ENCODE peak calls at places on chromosomes 3 and 15, in four cellular contexts. P, U, C and X are unnamed samples.

GRCh38 chr3:32194653-32195052 is 43.8 kb upstream of the CMTM8 start:
- DNase-seq in P (no peak), U (no peak), C (no peak), X (no peak)

GRCh38 chr3:192727032-192727847 is at the start of gene FGF12:
- DNase-seq in C (peak), U (peak), P (no peak), X (no peak)

GRCh38 chr15:51846463-51847230 is 17.2 kb downstream of the TMOD3 start:
- DNase-seq in P (peak), U (no peak), C (no peak), X (peak)

GRCh38 chr3:53247619-53248018 is 8.2 kb downstream of the TKT start:
- DNase-seq in C (no peak), U (no peak), P (no peak), X (no peak)

GRCh38 chr15:88257311-88257901 is 867 bp upstream of the NTRK3 start:
- DNase-seq in U (no peak), P (no peak), C (peak), X (no peak)

GRCh38 chr3:25620508-25620907 is 44.2 kb downstream of the TOP2B start:
- DNase-seq in U (no peak), P (no peak), C (no peak), X (no peak)

GRCh38 chr3:65671004-65671403 is 367.7 kb downstream of the MAGI1 start:
- DNase-seq in C (no peak), U (no peak), P (no peak), X (no peak)

GRCh38 chr3:184712248-184712559 is 340 bp upstream of the MAGEF1 start:
- DNase-seq in U (no peak), C (no peak), P (no peak), X (no peak)

GRCh38 chr3:180180795-180181194 is 144.1 kb upstream of the PEX5L start:
- DNase-seq in P (no peak), C (no peak), U (no peak), X (no peak)

GRCh38 chr3:143822374-143822773 is 25.9 kb downstream of the SLC9A9 start:
- DNase-seq in U (no peak), C (no peak), P (no peak), X (no peak)

GRCh38 chr15:37931868-37932267 is 2.6 kb upstream of the TMCO5A start:
- DNase-seq in C (no peak), U (no peak), P (no peak), X (no peak)

GRCh38 chr15:70016511-70016994 is 81.2 kb downstream of the TLE3 start:
- DNase-seq in U (no peak), P (no peak), C (no peak), X (no peak)

GRCh38 chr3:124429129-124429815 is 301.0 kb upstream of the UMPS start:
- DNase-seq in C (no peak), U (no peak), P (peak), X (no peak)

GRCh38 chr3:172307143-172307560 is 141.1 kb downstream of the GHSR start:
- DNase-seq in C (no peak), U (no peak), P (peak), X (no peak)